ENCODE peak calls at places on chromosome 1, in four cellular contexts. P is IMR-90, Q is H1, V is H9. I is an unnamed sample.
A peak's percentile ranks its signal among the peaks of the same experiment; 100 is the strongest.

GRCh38 chr1:59107516-59107915 is 189.4 kb upstream of the FGGY start:
- DNase-seq in P (no peak), Q (no peak), V (no peak), I (no peak)

GRCh38 chr1:47881505-47882442 is 115.4 kb downstream of the TRABD2B start:
- DNase-seq in P (peak; percentile 33), Q (no peak), V (no peak), I (no peak)

GRCh38 chr1:28830814-28831213 is 18.8 kb downstream of the OPRD1 start:
- DNase-seq in P (no peak), Q (no peak), V (no peak), I (no peak)

GRCh38 chr1:78255378-78255777 is 209.6 kb downstream of the GIPC2 start:
- DNase-seq in P (peak; percentile 42), Q (no peak), V (no peak), I (no peak)

GRCh38 chr1:184075040-184076029 is 23.8 kb downstream of the TSEN15 start:
- DNase-seq in P (peak; percentile 75), Q (no peak), V (no peak), I (peak; percentile 57)

GRCh38 chr1:159906960-159907359 is 7.0 kb upstream of the CFAP45 start:
- DNase-seq in P (no peak), Q (no peak), V (no peak), I (no peak)

GRCh38 chr1:1080951-1081310 is 6.8 kb upstream of the RNF223 start:
- DNase-seq in P (no peak), Q (no peak), V (peak; percentile 31), I (peak; percentile 40)

GRCh38 chr1:101482306-101482705 is 245.5 kb downstream of the S1PR1 start:
- DNase-seq in P (no peak), Q (no peak), V (no peak), I (no peak)

GRCh38 chr1:1345384-1345783 is 3.8 kb downstream of the DVL1 start:
- DNase-seq in P (no peak), Q (no peak), V (no peak), I (no peak)

GRCh38 chr1:228748431-228748830 is 13.2 kb downstream of the RHOU start:
- DNase-seq in P (no peak), Q (no peak), V (no peak), I (no peak)

GRCh38 chr1:36349241-36349671 is 25.8 kb upstream of the EVA1B start:
- DNase-seq in P (peak; percentile 64), Q (no peak), V (no peak), I (no peak)

GRCh38 chr1:226417830-226418546 is 10.1 kb upstream of the PARP1 start:
- DNase-seq in P (no peak), Q (no peak), V (peak; percentile 29), I (no peak)

GRCh38 chr1:40030528-40031135 is 9.9 kb upstream of the CAP1 start:
- DNase-seq in P (peak; percentile 65), Q (no peak), V (no peak), I (no peak)

GRCh38 chr1:17849216-17849615 is 94.1 kb downstream of the ACTL8 start:
- DNase-seq in P (peak; percentile 25), Q (no peak), V (no peak), I (peak; percentile 30)

GRCh38 chr1:222928212-222928611 is 113.4 kb downstream of the DISP1 start:
- DNase-seq in P (peak; percentile 21), Q (peak; percentile 73), V (peak; percentile 87), I (peak; percentile 97)

GRCh38 chr1:53172751-53173498 is 23.7 kb upstream of the CPT2 start:
- DNase-seq in P (no peak), Q (no peak), V (no peak), I (peak; percentile 77)

GRCh38 chr1:238489006-238489405 is 598.3 kb upstream of the ZP4 start:
- DNase-seq in P (peak; percentile 59), Q (no peak), V (no peak), I (no peak)

GRCh38 chr1:37802439-37802838 is 5.2 kb upstream of the C1orf122 start:
- DNase-seq in P (no peak), Q (no peak), V (no peak), I (no peak)

GRCh38 chr1:22814176-22815042 is 103.8 kb downstream of the EPHB2 start:
- DNase-seq in P (no peak), Q (no peak), V (no peak), I (no peak)

GRCh38 chr1:6208723-6209660 is 3.1 kb downstream of the RNF207 start:
- DNase-seq in P (peak; percentile 42), Q (no peak), V (peak; percentile 61), I (peak; percentile 50)

GRCh38 chr1:11898831-11899467 is 27.3 kb downstream of the KIAA2013 start:
- DNase-seq in P (no peak), Q (no peak), V (peak; percentile 78), I (peak; percentile 59)

GRCh38 chr1:7960165-7960564 is 1.3 kb upstream of the PARK7 start:
- DNase-seq in P (no peak), Q (no peak), V (no peak), I (no peak)

GRCh38 chr1:239016337-239016736 is 370.0 kb upstream of the CHRM3 start:
- DNase-seq in P (no peak), Q (no peak), V (no peak), I (no peak)

GRCh38 chr1:21663951-21664805 is 5.0 kb downstream of the RAP1GAP start:
- DNase-seq in P (no peak), Q (no peak), V (no peak), I (peak; percentile 23)

GRCh38 chr1:89286549-89287181 is 14.0 kb upstream of the GBP5 start:
- DNase-seq in P (no peak), Q (no peak), V (no peak), I (no peak)

GRCh38 chr1:197327776-197328364 is 59.8 kb downstream of the CRB1 start:
- DNase-seq in P (peak; percentile 16), Q (no peak), V (no peak), I (no peak)

GRCh38 chr1:92459871-92460320 is 26.8 kb downstream of the GFI1 start:
- DNase-seq in P (no peak), Q (no peak), V (no peak), I (no peak)

GRCh38 chr1:6269271-6269996 is 8.5 kb upstream of the GPR153 start:
- DNase-seq in P (no peak), Q (no peak), V (no peak), I (no peak)

GRCh38 chr1:202235003-202235660 is 41.5 kb downstream of the LGR6 start:
- DNase-seq in P (no peak), Q (no peak), V (no peak), I (no peak)
- H3K18ac ChIP-seq in P (peak overlapping the region; percentile 10), Q (peak overlapping the region; percentile 34), V (no peak overlapping the region), I (peak overlapping the region; percentile 5)

DNA sequence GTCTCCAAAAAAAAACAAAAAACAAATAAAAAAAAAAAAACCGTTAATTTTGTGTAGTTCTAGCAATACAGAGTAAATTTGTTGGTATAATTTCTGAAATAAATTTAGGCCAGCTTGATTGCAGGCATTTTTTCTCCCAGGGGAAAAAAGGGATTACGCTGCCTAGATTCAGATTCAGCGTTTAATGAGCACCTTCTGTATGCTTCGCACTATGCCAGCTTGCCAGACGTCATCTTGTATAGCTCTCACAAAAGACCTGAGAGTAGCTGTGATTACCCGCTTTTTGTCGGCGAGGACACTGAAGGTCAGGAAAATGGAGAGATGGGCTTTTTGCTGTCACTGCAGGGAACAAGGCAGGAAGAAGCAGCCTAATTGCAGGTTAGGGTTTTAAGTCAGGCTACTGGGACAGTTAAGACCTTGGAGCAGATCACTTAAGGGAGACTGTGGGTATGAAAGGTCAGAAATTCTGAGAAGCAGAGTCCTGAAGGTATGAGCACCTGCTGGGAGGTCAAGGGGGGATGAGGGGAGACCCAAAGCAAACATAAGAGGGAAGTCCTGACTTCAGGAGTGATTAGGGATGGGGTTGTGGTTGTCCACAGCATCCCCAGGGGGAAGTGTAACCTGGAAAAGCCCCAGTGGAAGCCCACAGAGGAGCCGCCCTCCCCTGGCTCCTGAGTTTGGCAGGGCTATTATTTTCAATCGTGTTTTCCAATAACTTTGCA is 39.0 kb downstream of the TMCC2 start:
- DNase-seq in P (no peak), Q (no peak), V (no peak), I (no peak)
- H4K5ac ChIP-seq in P (no peak overlapping the region), Q (no peak overlapping the region), V (no peak overlapping the region), I (no peak overlapping the region)

DNA sequence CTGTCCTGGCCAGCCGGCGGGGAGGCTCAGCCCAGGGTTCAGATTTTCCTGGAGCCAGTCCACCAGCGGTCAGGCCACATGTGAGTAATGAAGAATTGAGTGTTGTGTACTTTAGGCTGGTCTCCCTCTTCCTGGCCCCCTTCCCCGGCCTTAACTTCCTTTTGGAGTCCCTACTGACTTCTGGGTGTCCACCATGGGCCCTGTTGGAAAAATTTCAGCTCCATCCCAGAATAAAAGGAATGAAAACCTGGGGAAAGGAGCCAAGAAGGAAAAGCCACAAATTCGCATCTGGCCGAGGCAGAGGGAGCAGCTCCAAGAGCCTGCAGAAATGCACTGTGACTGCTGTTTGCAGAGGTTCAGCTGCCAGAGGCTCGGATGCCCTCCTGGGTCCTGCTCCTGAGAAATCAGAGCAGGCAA is 35.5 kb upstream of the HHAT start:
- DNase-seq in P (peak; percentile 1), Q (no peak), V (no peak), I (no peak)
- H3K27ac ChIP-seq in P (no peak overlapping the region), Q (no peak overlapping the region), V (no peak overlapping the region), I (peak overlapping the region; percentile 26)

DNA sequence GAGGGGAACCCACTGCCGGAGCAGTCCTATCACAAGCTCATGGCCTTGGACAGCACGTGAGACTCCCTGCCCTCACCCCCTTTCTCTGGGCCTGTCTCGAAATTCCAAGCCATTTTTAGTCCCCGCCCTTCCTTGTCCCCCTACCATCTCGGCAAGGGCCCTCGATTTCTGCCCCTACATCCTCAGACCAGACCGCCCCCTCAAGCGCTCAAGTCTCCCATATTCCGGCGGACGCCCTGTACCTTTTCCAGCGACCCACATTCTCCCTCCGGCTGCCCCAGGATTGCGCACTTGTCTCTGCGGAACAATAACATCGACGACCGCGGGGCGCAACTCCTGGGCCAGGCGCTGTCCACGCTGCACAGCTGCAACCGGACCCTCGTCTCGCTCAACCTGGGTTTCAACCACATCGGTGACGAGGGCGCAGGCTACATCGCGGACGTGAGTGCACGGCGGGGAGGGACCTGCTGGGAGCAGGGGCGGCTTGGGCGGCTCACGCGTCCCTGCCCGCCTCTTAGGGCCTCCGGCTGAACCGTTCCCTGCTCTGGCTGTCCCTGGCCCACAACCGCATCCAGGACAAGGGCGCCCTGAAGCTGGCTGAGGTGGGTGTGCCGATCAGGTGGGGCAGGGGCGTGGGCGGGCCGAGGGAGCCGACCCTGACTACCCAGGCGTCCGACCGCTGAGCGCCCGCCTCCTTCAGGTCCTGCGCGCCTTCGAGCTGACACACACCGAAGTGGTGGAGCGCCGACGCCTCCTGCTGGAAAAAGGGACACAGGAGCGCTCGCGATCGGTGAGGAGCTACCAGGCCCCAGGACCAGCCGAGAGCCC is 7.0 kb downstream of the LRRC71 start:
- DNase-seq in P (peak; percentile 64), Q (no peak), V (peak; percentile 90), I (peak; percentile 90)
- H3K18ac ChIP-seq in P (no peak overlapping the region), Q (no peak overlapping the region), V (no peak overlapping the region), I (no peak overlapping the region)

DNA sequence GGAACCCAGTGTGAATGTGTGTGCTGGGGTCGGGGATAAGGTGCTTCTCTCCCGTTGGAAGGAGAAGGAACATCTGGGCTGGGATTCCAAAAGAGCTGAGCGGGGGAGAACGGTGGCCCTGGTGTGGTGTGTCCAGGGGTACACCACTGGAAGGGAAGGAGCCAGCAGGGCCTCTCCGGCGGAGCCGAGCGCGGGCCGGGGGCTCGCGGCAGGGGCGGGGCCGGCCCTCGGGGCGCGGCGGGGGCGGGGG is 231 bp upstream of the RPS6KA1 start:
- DNase-seq in P (no peak), Q (no peak), V (no peak), I (peak; percentile 48)
- H4K5ac ChIP-seq in P (peak overlapping the region; percentile 6), Q (peak overlapping the region; percentile 91), V (no peak overlapping the region), I (no peak overlapping the region)

GRCh38 chr1:45673956-45674355 is 12.4 kb downstream of the GPBP1L1 start:
- DNase-seq in P (peak; percentile 56), Q (no peak), V (no peak), I (peak; percentile 67)
- H3K27ac ChIP-seq in P (no peak overlapping the region), Q (no peak overlapping the region), V (no peak overlapping the region), I (no peak overlapping the region)

GRCh38 chr1:230850547-230850946 is 17.8 kb downstream of the C1orf198 start:
- DNase-seq in P (no peak), Q (no peak), V (no peak), I (no peak)
- H3K18ac ChIP-seq in P (peak overlapping the region; percentile 83), Q (no peak overlapping the region), V (no peak overlapping the region), I (peak overlapping the region; percentile 11)

GRCh38 chr1:51192213-51192843 is 43.7 kb upstream of the RNF11 start:
- DNase-seq in P (peak; percentile 80), Q (peak; percentile 9), V (peak; percentile 56), I (peak; percentile 82)
- H4K5ac ChIP-seq in P (no peak overlapping the region), Q (no peak overlapping the region), V (no peak overlapping the region), I (no peak overlapping the region)

I was measured in mesendoderm.